ENCODE peak calls at places on chromosomes 1 and 21, in eight cellular contexts. P, A, D, T, G, L, O and N are unnamed samples.

GRCh38 chr21:31410763-31411278 is 66.8 kb upstream of the TIAM1 start:
- DNase-seq in D (no peak), A (no peak), L (no peak), T (no peak), P (no peak), G (no peak), O (no peak), N (no peak)

GRCh38 chr1:116458695-116459094 is 85.7 kb downstream of the ATP1A1 start:
- DNase-seq in L (no peak), A (no peak), T (no peak), P (no peak), G (no peak), O (no peak), D (no peak), N (no peak)

GRCh38 chr1:160855181-160855981 is 7.3 kb downstream of the CD244 start:
- DNase-seq in P (no peak), G (no peak), A (no peak), L (no peak), T (no peak), D (no peak), O (no peak), N (no peak)

GRCh38 chr1:1073743-1074587 is at the start of gene RNF223:
- DNase-seq in A (no peak), O (no peak), P (no peak), G (no peak), D (no peak), T (peak), L (peak), N (no peak)

GRCh38 chr1:202143011-202143767 is 1.3 kb downstream of the ARL8A start:
- DNase-seq in A (no peak), O (peak), G (no peak), L (no peak), P (no peak), T (no peak), D (peak), N (peak)

GRCh38 chr1:107926436-107927080 is 38.4 kb downstream of the VAV3 start:
- DNase-seq in O (no peak), P (no peak), A (no peak), G (no peak), D (no peak), L (no peak), T (no peak), N (no peak)

GRCh38 chr21:25329227-25329626 is 278.1 kb downstream of the MRPL39 start:
- DNase-seq in L (no peak), A (no peak), P (no peak), D (no peak), T (no peak), O (no peak), G (no peak), N (no peak)

GRCh38 chr1:31934706-31935629 is 3.2 kb downstream of the PTP4A2 start:
- DNase-seq in P (no peak), A (no peak), D (no peak), G (no peak), L (no peak), T (no peak), O (peak), N (no peak)

GRCh38 chr1:247452447-247453039 is 5.4 kb downstream of the OR2B11 start:
- DNase-seq in D (no peak), L (no peak), G (no peak), O (no peak), A (no peak), T (no peak), P (no peak), N (no peak)

GRCh38 chr1:16719571-16720402 is 20.5 kb upstream of the RNU1-4 start:
- DNase-seq in P (no peak), O (peak), T (peak), A (no peak), L (no peak), G (no peak), D (no peak), N (no peak)

GRCh38 chr1:246709845-246710244 is 14.4 kb upstream of the SCCPDH start:
- DNase-seq in P (no peak), L (no peak), G (no peak), A (no peak), O (no peak), D (no peak), T (no peak), N (no peak)

GRCh38 chr1:217562229-217562878 is 68.5 kb downstream of the GPATCH2 start:
- DNase-seq in P (no peak), G (no peak), O (no peak), T (no peak), D (no peak), A (no peak), L (no peak), N (no peak)

GRCh38 chr1:34621916-34622315 is 132.9 kb upstream of the GJB5 start:
- DNase-seq in A (no peak), P (no peak), T (no peak), D (no peak), L (no peak), G (no peak), O (no peak), N (no peak)
- H3K27ac ChIP-seq in A (no peak), P (no peak), T (no peak), D (no peak), L (no peak), G (no peak), O (no peak), N (no peak)

GRCh38 chr1:227542153-227543120 is 20.9 kb upstream of the ZNF678 start:
- DNase-seq in P (peak), D (peak), A (peak), L (peak), T (peak), G (peak), O (peak), N (peak)
- TF ChIP-seq POLR2A in P (no peak), D (no peak), A (no peak), L (peak), T (no peak), G (no peak), O (no peak), N (no peak)

DNA sequence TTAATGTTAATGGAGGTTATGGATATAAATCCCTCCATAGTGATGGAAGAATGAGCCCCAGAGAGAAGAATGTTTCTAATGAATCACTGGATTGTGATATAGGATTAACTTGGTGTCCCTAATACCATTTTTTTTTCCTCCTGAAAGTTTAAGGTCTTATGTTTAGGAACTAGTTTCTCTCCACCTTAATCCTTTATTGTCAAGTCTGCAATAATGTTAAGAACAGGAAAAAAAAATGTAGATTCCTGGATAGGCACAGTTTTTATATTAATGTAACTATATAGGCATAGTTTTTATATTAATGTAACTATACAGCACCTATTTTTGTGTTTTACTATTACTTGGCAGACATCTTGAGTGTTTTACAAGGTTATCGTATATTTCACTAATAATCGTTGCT is 34.9 kb downstream of the NFIA start:
- DNase-seq in L (no peak), P (no peak), T (no peak), G (no peak), D (no peak), A (no peak), O (no peak), N (no peak)
- H3K27ac ChIP-seq in L (no peak), P (no peak), T (no peak), G (peak), D (no peak), A (peak), O (no peak), N (peak)

DNA sequence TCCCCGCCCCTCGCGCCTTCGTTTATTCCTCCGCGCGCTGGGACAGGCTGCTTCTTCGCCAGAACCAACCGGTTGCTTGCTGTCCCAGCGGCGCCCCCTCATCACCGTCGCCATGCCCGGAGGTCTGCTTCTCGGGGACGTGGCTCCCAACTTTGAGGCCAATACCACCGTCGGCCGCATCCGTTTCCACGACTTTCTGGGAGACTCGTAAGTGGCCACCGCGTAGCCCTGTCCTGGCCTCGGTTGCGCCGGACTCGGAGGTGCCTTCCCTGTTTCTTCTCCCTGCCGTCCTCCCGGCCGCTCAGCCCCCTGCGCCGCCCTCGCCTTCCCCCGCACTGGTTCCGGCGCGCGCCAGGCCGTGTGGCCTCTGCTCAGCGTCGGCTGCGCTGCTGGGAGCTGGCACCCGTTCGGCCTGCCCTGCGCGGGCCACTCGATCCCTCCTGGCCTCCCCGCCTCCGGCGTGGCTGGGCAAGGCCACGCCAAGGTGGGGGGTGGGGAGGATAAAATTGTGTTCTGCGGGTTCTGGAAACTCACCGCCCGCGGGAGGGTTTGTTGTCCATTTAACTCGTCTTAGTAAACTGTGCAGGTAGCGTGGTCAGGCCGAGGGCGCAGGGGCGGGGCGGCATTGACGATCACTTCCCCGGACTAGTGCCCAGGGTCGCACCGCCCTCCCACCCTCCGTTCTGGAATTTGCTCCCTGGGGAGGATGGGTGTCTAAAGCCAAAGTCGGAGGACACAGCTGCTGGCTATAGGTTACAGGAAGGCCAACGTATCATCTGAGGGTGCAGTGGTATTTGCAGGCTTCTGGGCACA is at the start of gene PRDX6:
- DNase-seq in A (peak), G (peak), O (peak), D (peak), T (peak), P (peak), L (peak), N (peak)
- TF ChIP-seq POLR2A in A (peak), G (no peak), O (peak), D (peak), T (no peak), P (peak), L (peak), N (peak)

GRCh38 chr1:22841754-22842370 is 130.8 kb downstream of the LACTBL1 start:
- DNase-seq in D (no peak), T (no peak), A (no peak), O (no peak), L (no peak), P (no peak), G (peak), N (no peak)

GRCh38 chr1:22846453-22846852 is 126.2 kb downstream of the LACTBL1 start:
- DNase-seq in G (no peak), P (no peak), D (no peak), T (no peak), A (no peak), O (peak), L (no peak), N (no peak)

GRCh38 chr1:22845536-22845935 is 127.1 kb downstream of the LACTBL1 start:
- DNase-seq in G (no peak), A (no peak), D (no peak), O (no peak), L (no peak), P (no peak), T (no peak), N (no peak)

GRCh38 chr1:22847249-22847648 is 125.4 kb downstream of the LACTBL1 start:
- DNase-seq in T (no peak), D (no peak), A (no peak), P (no peak), L (no peak), G (no peak), O (no peak), N (no peak)

GRCh38 chr1:22844621-22845020 is 128.0 kb downstream of the LACTBL1 start:
- DNase-seq in G (no peak), D (no peak), L (no peak), A (no peak), O (no peak), T (no peak), P (no peak), N (no peak)
- H3K27ac ChIP-seq in G (no peak), D (no peak), L (no peak), A (no peak), O (no peak), T (no peak), P (no peak), N (no peak)

GRCh38 chr1:37732111-37732780 is 32.7 kb downstream of the EPHA10 start:
- DNase-seq in D (no peak), O (no peak), L (no peak), A (no peak), P (no peak), G (no peak), T (no peak), N (no peak)
- TF ChIP-seq POLR2A in D (no peak), O (no peak), L (no peak), A (no peak), P (no peak), G (no peak), T (no peak), N (no peak)

DNA sequence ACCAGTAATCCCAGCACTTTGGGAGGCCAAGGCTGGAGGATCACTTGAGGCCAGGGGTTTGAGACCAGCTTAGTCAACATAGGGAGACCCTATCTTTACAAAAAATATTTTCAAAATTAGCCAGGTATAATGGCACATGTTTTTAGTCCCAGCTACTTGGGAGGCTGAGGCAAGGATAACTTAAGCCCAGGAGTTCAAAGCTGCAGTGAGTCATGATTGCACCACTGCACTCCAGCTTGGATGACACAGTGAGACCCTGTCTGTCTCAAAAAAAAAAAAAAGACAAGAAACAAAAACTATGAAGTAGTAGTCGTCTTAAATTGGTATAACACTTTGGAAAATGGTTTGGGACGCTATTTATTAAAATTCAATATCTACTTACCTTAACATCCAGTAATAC is 7.7 kb downstream of the AIM2 start:
- DNase-seq in T (no peak), L (no peak), P (no peak), D (no peak), G (no peak), A (no peak), O (peak), N (no peak)
- H3K27ac ChIP-seq in T (no peak), L (no peak), P (no peak), D (no peak), G (no peak), A (no peak), O (no peak), N (no peak)

GRCh38 chr1:2556277-2557145 is at the start of gene TNFRSF14:
- DNase-seq in G (peak), O (no peak), L (peak), T (peak), D (peak), P (no peak), A (no peak), N (peak)
- TF ChIP-seq POLR2A in G (no peak), O (no peak), L (peak), T (no peak), D (peak), P (no peak), A (no peak), N (no peak)

GRCh38 chr1:176183618-176184017 is 23.5 kb downstream of the COP1 start:
- DNase-seq in P (no peak), D (no peak), A (no peak), O (no peak), G (no peak), L (no peak), T (no peak), N (no peak)
- H3K27ac ChIP-seq in P (no peak), D (no peak), A (no peak), O (no peak), G (no peak), L (no peak), T (no peak), N (no peak)